ENCODE peak calls at places on chromosomes 5 and 9, in ten cellular contexts. One of them, this sample, is unnamed.

GRCh38 chr9:35510745-35511428 is 21.0 kb downstream of the RUSC2 start:
- DNase-seq in stimulated activated naive CD8-positive, alpha-beta T cell treated with anti-CD3 and anti-CD28 coated beads, Interleukin-15, Interleukin-2, amounts not matched to agents 100 U/mL and 50 U/mL, for 24 hours: no peak
- DNase-seq in fibroblast of villous mesenchyme: peak
- DNase-seq in SHP77: no peak
- DNase-seq in stimulated activated CD8-positive, alpha-beta memory T cell treated with anti-CD3 and anti-CD28 coated beads, Interleukin-12 subunit alpha, Interleukin-12 subunit beta, amount 100 ng/mL, for 4 hours: no peak
- DNase-seq in AG09309: peak
- DNase-seq in foreskin keratinocyte: no peak
- DNase-seq in adipocyte: peak
- DNase-seq in activated naive CD4-positive, alpha-beta T cell: no peak
- DNase-seq in stimulated activated CD4-positive, alpha-beta T cell treated with anti-CD3 and anti-CD28 coated beads, Interleukin-1b, Interleukin-23, amount 100 ng/mL, for 4 hours: no peak
- DNase-seq in this sample: no peak

GRCh38 chr9:100267211-100267610 is 85.5 kb downstream of the TEX10 start:
- DNase-seq in stimulated activated naive CD8-positive, alpha-beta T cell treated with anti-CD3 and anti-CD28 coated beads, Interleukin-15, Interleukin-2, amounts not matched to agents 100 U/mL and 50 U/mL, for 24 hours: no peak
- DNase-seq in fibroblast of villous mesenchyme: no peak
- DNase-seq in SHP77: no peak
- DNase-seq in stimulated activated CD8-positive, alpha-beta memory T cell treated with anti-CD3 and anti-CD28 coated beads, Interleukin-12 subunit alpha, Interleukin-12 subunit beta, amount 100 ng/mL, for 4 hours: no peak
- DNase-seq in AG09309: no peak
- DNase-seq in foreskin keratinocyte: no peak
- DNase-seq in adipocyte: no peak
- DNase-seq in activated naive CD4-positive, alpha-beta T cell: no peak
- DNase-seq in stimulated activated CD4-positive, alpha-beta T cell treated with anti-CD3 and anti-CD28 coated beads, Interleukin-1b, Interleukin-23, amount 100 ng/mL, for 4 hours: no peak
- DNase-seq in this sample: no peak

GRCh38 chr5:133336969-133337410 is 275.4 kb downstream of the FSTL4 start:
- DNase-seq in stimulated activated naive CD8-positive, alpha-beta T cell treated with anti-CD3 and anti-CD28 coated beads, Interleukin-15, Interleukin-2, amounts not matched to agents 100 U/mL and 50 U/mL, for 24 hours: no peak
- DNase-seq in fibroblast of villous mesenchyme: no peak
- DNase-seq in SHP77: no peak
- DNase-seq in stimulated activated CD8-positive, alpha-beta memory T cell treated with anti-CD3 and anti-CD28 coated beads, Interleukin-12 subunit alpha, Interleukin-12 subunit beta, amount 100 ng/mL, for 4 hours: no peak
- DNase-seq in AG09309: no peak
- DNase-seq in foreskin keratinocyte: no peak
- DNase-seq in adipocyte: no peak
- DNase-seq in activated naive CD4-positive, alpha-beta T cell: no peak
- DNase-seq in stimulated activated CD4-positive, alpha-beta T cell treated with anti-CD3 and anti-CD28 coated beads, Interleukin-1b, Interleukin-23, amount 100 ng/mL, for 4 hours: no peak
- DNase-seq in this sample: no peak

GRCh38 chr5:151315998-151316597 is 12.5 kb upstream of the SLC36A3 start:
- DNase-seq in stimulated activated naive CD8-positive, alpha-beta T cell treated with anti-CD3 and anti-CD28 coated beads, Interleukin-15, Interleukin-2, amounts not matched to agents 100 U/mL and 50 U/mL, for 24 hours: peak
- DNase-seq in fibroblast of villous mesenchyme: peak
- DNase-seq in SHP77: peak
- DNase-seq in stimulated activated CD8-positive, alpha-beta memory T cell treated with anti-CD3 and anti-CD28 coated beads, Interleukin-12 subunit alpha, Interleukin-12 subunit beta, amount 100 ng/mL, for 4 hours: peak
- DNase-seq in AG09309: peak
- DNase-seq in foreskin keratinocyte: peak
- DNase-seq in adipocyte: peak
- DNase-seq in activated naive CD4-positive, alpha-beta T cell: no peak
- DNase-seq in stimulated activated CD4-positive, alpha-beta T cell treated with anti-CD3 and anti-CD28 coated beads, Interleukin-1b, Interleukin-23, amount 100 ng/mL, for 4 hours: peak
- DNase-seq in this sample: peak

GRCh38 chr9:136197930-136198604 is 6.9 kb downstream of the LHX3 start:
- DNase-seq in stimulated activated naive CD8-positive, alpha-beta T cell treated with anti-CD3 and anti-CD28 coated beads, Interleukin-15, Interleukin-2, amounts not matched to agents 100 U/mL and 50 U/mL, for 24 hours: no peak
- DNase-seq in fibroblast of villous mesenchyme: no peak
- DNase-seq in SHP77: no peak
- DNase-seq in stimulated activated CD8-positive, alpha-beta memory T cell treated with anti-CD3 and anti-CD28 coated beads, Interleukin-12 subunit alpha, Interleukin-12 subunit beta, amount 100 ng/mL, for 4 hours: no peak
- DNase-seq in AG09309: no peak
- DNase-seq in foreskin keratinocyte: no peak
- DNase-seq in adipocyte: no peak
- DNase-seq in activated naive CD4-positive, alpha-beta T cell: no peak
- DNase-seq in stimulated activated CD4-positive, alpha-beta T cell treated with anti-CD3 and anti-CD28 coated beads, Interleukin-1b, Interleukin-23, amount 100 ng/mL, for 4 hours: no peak
- DNase-seq in this sample: no peak

GRCh38 chr9:573551-574410 is 267.7 kb upstream of the DMRT1 start:
- DNase-seq in stimulated activated naive CD8-positive, alpha-beta T cell treated with anti-CD3 and anti-CD28 coated beads, Interleukin-15, Interleukin-2, amounts not matched to agents 100 U/mL and 50 U/mL, for 24 hours: no peak
- DNase-seq in fibroblast of villous mesenchyme: no peak
- DNase-seq in SHP77: no peak
- DNase-seq in stimulated activated CD8-positive, alpha-beta memory T cell treated with anti-CD3 and anti-CD28 coated beads, Interleukin-12 subunit alpha, Interleukin-12 subunit beta, amount 100 ng/mL, for 4 hours: no peak
- DNase-seq in AG09309: no peak
- DNase-seq in foreskin keratinocyte: no peak
- DNase-seq in adipocyte: no peak
- DNase-seq in activated naive CD4-positive, alpha-beta T cell: no peak
- DNase-seq in stimulated activated CD4-positive, alpha-beta T cell treated with anti-CD3 and anti-CD28 coated beads, Interleukin-1b, Interleukin-23, amount 100 ng/mL, for 4 hours: no peak
- DNase-seq in this sample: no peak

GRCh38 chr5:5014836-5015235 is 125.3 kb upstream of the ADAMTS16 start:
- DNase-seq in stimulated activated naive CD8-positive, alpha-beta T cell treated with anti-CD3 and anti-CD28 coated beads, Interleukin-15, Interleukin-2, amounts not matched to agents 100 U/mL and 50 U/mL, for 24 hours: no peak
- DNase-seq in fibroblast of villous mesenchyme: no peak
- DNase-seq in SHP77: no peak
- DNase-seq in stimulated activated CD8-positive, alpha-beta memory T cell treated with anti-CD3 and anti-CD28 coated beads, Interleukin-12 subunit alpha, Interleukin-12 subunit beta, amount 100 ng/mL, for 4 hours: no peak
- DNase-seq in AG09309: peak
- DNase-seq in foreskin keratinocyte: no peak
- DNase-seq in adipocyte: no peak
- DNase-seq in activated naive CD4-positive, alpha-beta T cell: no peak
- DNase-seq in stimulated activated CD4-positive, alpha-beta T cell treated with anti-CD3 and anti-CD28 coated beads, Interleukin-1b, Interleukin-23, amount 100 ng/mL, for 4 hours: no peak
- DNase-seq in this sample: no peak

GRCh38 chr5:179475211-179475840 is 75.0 kb upstream of the RUFY1 start:
- DNase-seq in stimulated activated naive CD8-positive, alpha-beta T cell treated with anti-CD3 and anti-CD28 coated beads, Interleukin-15, Interleukin-2, amounts not matched to agents 100 U/mL and 50 U/mL, for 24 hours: no peak
- DNase-seq in fibroblast of villous mesenchyme: no peak
- DNase-seq in SHP77: no peak
- DNase-seq in stimulated activated CD8-positive, alpha-beta memory T cell treated with anti-CD3 and anti-CD28 coated beads, Interleukin-12 subunit alpha, Interleukin-12 subunit beta, amount 100 ng/mL, for 4 hours: no peak
- DNase-seq in AG09309: no peak
- DNase-seq in foreskin keratinocyte: no peak
- DNase-seq in adipocyte: no peak
- DNase-seq in activated naive CD4-positive, alpha-beta T cell: no peak
- DNase-seq in stimulated activated CD4-positive, alpha-beta T cell treated with anti-CD3 and anti-CD28 coated beads, Interleukin-1b, Interleukin-23, amount 100 ng/mL, for 4 hours: no peak
- DNase-seq in this sample: no peak

GRCh38 chr9:98644011-98644410 is 64.7 kb downstream of the GABBR2 start:
- DNase-seq in stimulated activated naive CD8-positive, alpha-beta T cell treated with anti-CD3 and anti-CD28 coated beads, Interleukin-15, Interleukin-2, amounts not matched to agents 100 U/mL and 50 U/mL, for 24 hours: no peak
- DNase-seq in fibroblast of villous mesenchyme: no peak
- DNase-seq in SHP77: no peak
- DNase-seq in stimulated activated CD8-positive, alpha-beta memory T cell treated with anti-CD3 and anti-CD28 coated beads, Interleukin-12 subunit alpha, Interleukin-12 subunit beta, amount 100 ng/mL, for 4 hours: no peak
- DNase-seq in AG09309: no peak
- DNase-seq in foreskin keratinocyte: no peak
- DNase-seq in adipocyte: no peak
- DNase-seq in activated naive CD4-positive, alpha-beta T cell: no peak
- DNase-seq in stimulated activated CD4-positive, alpha-beta T cell treated with anti-CD3 and anti-CD28 coated beads, Interleukin-1b, Interleukin-23, amount 100 ng/mL, for 4 hours: no peak
- DNase-seq in this sample: no peak

GRCh38 chr5:35001842-35002241 is 45.9 kb downstream of the AGXT2 start:
- DNase-seq in stimulated activated naive CD8-positive, alpha-beta T cell treated with anti-CD3 and anti-CD28 coated beads, Interleukin-15, Interleukin-2, amounts not matched to agents 100 U/mL and 50 U/mL, for 24 hours: no peak
- DNase-seq in fibroblast of villous mesenchyme: no peak
- DNase-seq in SHP77: no peak
- DNase-seq in stimulated activated CD8-positive, alpha-beta memory T cell treated with anti-CD3 and anti-CD28 coated beads, Interleukin-12 subunit alpha, Interleukin-12 subunit beta, amount 100 ng/mL, for 4 hours: no peak
- DNase-seq in AG09309: no peak
- DNase-seq in foreskin keratinocyte: no peak
- DNase-seq in adipocyte: no peak
- DNase-seq in activated naive CD4-positive, alpha-beta T cell: no peak
- DNase-seq in stimulated activated CD4-positive, alpha-beta T cell treated with anti-CD3 and anti-CD28 coated beads, Interleukin-1b, Interleukin-23, amount 100 ng/mL, for 4 hours: no peak
- DNase-seq in this sample: no peak

GRCh38 chr9:116471093-116471906 is 215.8 kb upstream of the TRIM32 start:
- DNase-seq in stimulated activated naive CD8-positive, alpha-beta T cell treated with anti-CD3 and anti-CD28 coated beads, Interleukin-15, Interleukin-2, amounts not matched to agents 100 U/mL and 50 U/mL, for 24 hours: no peak
- DNase-seq in fibroblast of villous mesenchyme: peak
- DNase-seq in SHP77: no peak
- DNase-seq in stimulated activated CD8-positive, alpha-beta memory T cell treated with anti-CD3 and anti-CD28 coated beads, Interleukin-12 subunit alpha, Interleukin-12 subunit beta, amount 100 ng/mL, for 4 hours: no peak
- DNase-seq in AG09309: no peak
- DNase-seq in foreskin keratinocyte: no peak
- DNase-seq in adipocyte: peak
- DNase-seq in activated naive CD4-positive, alpha-beta T cell: no peak
- DNase-seq in stimulated activated CD4-positive, alpha-beta T cell treated with anti-CD3 and anti-CD28 coated beads, Interleukin-1b, Interleukin-23, amount 100 ng/mL, for 4 hours: no peak
- DNase-seq in this sample: peak

GRCh38 chr5:417765-418559 is 25.0 kb upstream of the EXOC3 start:
- DNase-seq in stimulated activated naive CD8-positive, alpha-beta T cell treated with anti-CD3 and anti-CD28 coated beads, Interleukin-15, Interleukin-2, amounts not matched to agents 100 U/mL and 50 U/mL, for 24 hours: no peak
- DNase-seq in fibroblast of villous mesenchyme: no peak
- DNase-seq in SHP77: no peak
- DNase-seq in stimulated activated CD8-positive, alpha-beta memory T cell treated with anti-CD3 and anti-CD28 coated beads, Interleukin-12 subunit alpha, Interleukin-12 subunit beta, amount 100 ng/mL, for 4 hours: no peak
- DNase-seq in AG09309: peak
- DNase-seq in foreskin keratinocyte: no peak
- DNase-seq in adipocyte: peak
- DNase-seq in activated naive CD4-positive, alpha-beta T cell: no peak
- DNase-seq in stimulated activated CD4-positive, alpha-beta T cell treated with anti-CD3 and anti-CD28 coated beads, Interleukin-1b, Interleukin-23, amount 100 ng/mL, for 4 hours: no peak
- DNase-seq in this sample: no peak

GRCh38 chr5:126857472-126858410 is 80.8 kb downstream of the LMNB1 start:
- DNase-seq in stimulated activated naive CD8-positive, alpha-beta T cell treated with anti-CD3 and anti-CD28 coated beads, Interleukin-15, Interleukin-2, amounts not matched to agents 100 U/mL and 50 U/mL, for 24 hours: no peak
- DNase-seq in fibroblast of villous mesenchyme: peak
- DNase-seq in SHP77: no peak
- DNase-seq in stimulated activated CD8-positive, alpha-beta memory T cell treated with anti-CD3 and anti-CD28 coated beads, Interleukin-12 subunit alpha, Interleukin-12 subunit beta, amount 100 ng/mL, for 4 hours: no peak
- DNase-seq in AG09309: no peak
- DNase-seq in foreskin keratinocyte: no peak
- DNase-seq in adipocyte: no peak
- DNase-seq in activated naive CD4-positive, alpha-beta T cell: no peak
- DNase-seq in stimulated activated CD4-positive, alpha-beta T cell treated with anti-CD3 and anti-CD28 coated beads, Interleukin-1b, Interleukin-23, amount 100 ng/mL, for 4 hours: no peak
- DNase-seq in this sample: no peak

GRCh38 chr5:6749026-6749716 is 35.9 kb downstream of the TENT4A start:
- DNase-seq in stimulated activated naive CD8-positive, alpha-beta T cell treated with anti-CD3 and anti-CD28 coated beads, Interleukin-15, Interleukin-2, amounts not matched to agents 100 U/mL and 50 U/mL, for 24 hours: no peak
- DNase-seq in fibroblast of villous mesenchyme: no peak
- DNase-seq in SHP77: no peak
- DNase-seq in stimulated activated CD8-positive, alpha-beta memory T cell treated with anti-CD3 and anti-CD28 coated beads, Interleukin-12 subunit alpha, Interleukin-12 subunit beta, amount 100 ng/mL, for 4 hours: no peak
- DNase-seq in AG09309: no peak
- DNase-seq in foreskin keratinocyte: no peak
- DNase-seq in adipocyte: no peak
- DNase-seq in activated naive CD4-positive, alpha-beta T cell: no peak
- DNase-seq in stimulated activated CD4-positive, alpha-beta T cell treated with anti-CD3 and anti-CD28 coated beads, Interleukin-1b, Interleukin-23, amount 100 ng/mL, for 4 hours: no peak
- DNase-seq in this sample: no peak

GRCh38 chr9:76433851-76434250 is 25.1 kb upstream of the GCNT1 start:
- DNase-seq in stimulated activated naive CD8-positive, alpha-beta T cell treated with anti-CD3 and anti-CD28 coated beads, Interleukin-15, Interleukin-2, amounts not matched to agents 100 U/mL and 50 U/mL, for 24 hours: no peak
- DNase-seq in fibroblast of villous mesenchyme: no peak
- DNase-seq in SHP77: no peak
- DNase-seq in stimulated activated CD8-positive, alpha-beta memory T cell treated with anti-CD3 and anti-CD28 coated beads, Interleukin-12 subunit alpha, Interleukin-12 subunit beta, amount 100 ng/mL, for 4 hours: no peak
- DNase-seq in AG09309: no peak
- DNase-seq in foreskin keratinocyte: no peak
- DNase-seq in adipocyte: peak
- DNase-seq in activated naive CD4-positive, alpha-beta T cell: no peak
- DNase-seq in stimulated activated CD4-positive, alpha-beta T cell treated with anti-CD3 and anti-CD28 coated beads, Interleukin-1b, Interleukin-23, amount 100 ng/mL, for 4 hours: no peak
- DNase-seq in this sample: no peak

GRCh38 chr5:132962429-132962928 is 955 bp downstream of the AFF4 start:
- DNase-seq in stimulated activated naive CD8-positive, alpha-beta T cell treated with anti-CD3 and anti-CD28 coated beads, Interleukin-15, Interleukin-2, amounts not matched to agents 100 U/mL and 50 U/mL, for 24 hours: peak
- DNase-seq in fibroblast of villous mesenchyme: peak
- DNase-seq in SHP77: peak
- DNase-seq in stimulated activated CD8-positive, alpha-beta memory T cell treated with anti-CD3 and anti-CD28 coated beads, Interleukin-12 subunit alpha, Interleukin-12 subunit beta, amount 100 ng/mL, for 4 hours: no peak
- DNase-seq in AG09309: no peak
- DNase-seq in foreskin keratinocyte: peak
- DNase-seq in adipocyte: peak
- DNase-seq in activated naive CD4-positive, alpha-beta T cell: no peak
- DNase-seq in stimulated activated CD4-positive, alpha-beta T cell treated with anti-CD3 and anti-CD28 coated beads, Interleukin-1b, Interleukin-23, amount 100 ng/mL, for 4 hours: no peak
- DNase-seq in this sample: peak

GRCh38 chr5:167945542-167946384 is 345.7 kb upstream of the WWC1 start:
- DNase-seq in stimulated activated naive CD8-positive, alpha-beta T cell treated with anti-CD3 and anti-CD28 coated beads, Interleukin-15, Interleukin-2, amounts not matched to agents 100 U/mL and 50 U/mL, for 24 hours: no peak
- DNase-seq in fibroblast of villous mesenchyme: peak
- DNase-seq in SHP77: no peak
- DNase-seq in stimulated activated CD8-positive, alpha-beta memory T cell treated with anti-CD3 and anti-CD28 coated beads, Interleukin-12 subunit alpha, Interleukin-12 subunit beta, amount 100 ng/mL, for 4 hours: no peak
- DNase-seq in AG09309: no peak
- DNase-seq in foreskin keratinocyte: peak
- DNase-seq in adipocyte: peak
- DNase-seq in activated naive CD4-positive, alpha-beta T cell: no peak
- DNase-seq in stimulated activated CD4-positive, alpha-beta T cell treated with anti-CD3 and anti-CD28 coated beads, Interleukin-1b, Interleukin-23, amount 100 ng/mL, for 4 hours: no peak
- DNase-seq in this sample: no peak

GRCh38 chr5:69331528-69332445 is 814 bp downstream of the CCDC125 start:
- DNase-seq in stimulated activated naive CD8-positive, alpha-beta T cell treated with anti-CD3 and anti-CD28 coated beads, Interleukin-15, Interleukin-2, amounts not matched to agents 100 U/mL and 50 U/mL, for 24 hours: no peak
- DNase-seq in fibroblast of villous mesenchyme: no peak
- DNase-seq in SHP77: no peak
- DNase-seq in stimulated activated CD8-positive, alpha-beta memory T cell treated with anti-CD3 and anti-CD28 coated beads, Interleukin-12 subunit alpha, Interleukin-12 subunit beta, amount 100 ng/mL, for 4 hours: no peak
- DNase-seq in AG09309: no peak
- DNase-seq in foreskin keratinocyte: no peak
- DNase-seq in adipocyte: no peak
- DNase-seq in activated naive CD4-positive, alpha-beta T cell: no peak
- DNase-seq in stimulated activated CD4-positive, alpha-beta T cell treated with anti-CD3 and anti-CD28 coated beads, Interleukin-1b, Interleukin-23, amount 100 ng/mL, for 4 hours: no peak
- DNase-seq in this sample: no peak

GRCh38 chr5:131679911-131680310 is 44.9 kb upstream of the RAPGEF6 start:
- DNase-seq in stimulated activated naive CD8-positive, alpha-beta T cell treated with anti-CD3 and anti-CD28 coated beads, Interleukin-15, Interleukin-2, amounts not matched to agents 100 U/mL and 50 U/mL, for 24 hours: no peak
- DNase-seq in fibroblast of villous mesenchyme: peak
- DNase-seq in SHP77: no peak
- DNase-seq in stimulated activated CD8-positive, alpha-beta memory T cell treated with anti-CD3 and anti-CD28 coated beads, Interleukin-12 subunit alpha, Interleukin-12 subunit beta, amount 100 ng/mL, for 4 hours: no peak
- DNase-seq in AG09309: peak
- DNase-seq in foreskin keratinocyte: no peak
- DNase-seq in adipocyte: peak
- DNase-seq in activated naive CD4-positive, alpha-beta T cell: no peak
- DNase-seq in stimulated activated CD4-positive, alpha-beta T cell treated with anti-CD3 and anti-CD28 coated beads, Interleukin-1b, Interleukin-23, amount 100 ng/mL, for 4 hours: no peak
- DNase-seq in this sample: no peak

GRCh38 chr9:82327641-82328040 is 339.1 kb downstream of the SPATA31D1 start:
- DNase-seq in stimulated activated naive CD8-positive, alpha-beta T cell treated with anti-CD3 and anti-CD28 coated beads, Interleukin-15, Interleukin-2, amounts not matched to agents 100 U/mL and 50 U/mL, for 24 hours: no peak
- DNase-seq in fibroblast of villous mesenchyme: no peak
- DNase-seq in SHP77: no peak
- DNase-seq in stimulated activated CD8-positive, alpha-beta memory T cell treated with anti-CD3 and anti-CD28 coated beads, Interleukin-12 subunit alpha, Interleukin-12 subunit beta, amount 100 ng/mL, for 4 hours: no peak
- DNase-seq in AG09309: no peak
- DNase-seq in foreskin keratinocyte: no peak
- DNase-seq in adipocyte: no peak
- DNase-seq in activated naive CD4-positive, alpha-beta T cell: no peak
- DNase-seq in stimulated activated CD4-positive, alpha-beta T cell treated with anti-CD3 and anti-CD28 coated beads, Interleukin-1b, Interleukin-23, amount 100 ng/mL, for 4 hours: no peak
- DNase-seq in this sample: no peak

GRCh38 chr9:132646726-132647125 is 23.1 kb downstream of the DDX31 start:
- DNase-seq in stimulated activated naive CD8-positive, alpha-beta T cell treated with anti-CD3 and anti-CD28 coated beads, Interleukin-15, Interleukin-2, amounts not matched to agents 100 U/mL and 50 U/mL, for 24 hours: no peak
- DNase-seq in fibroblast of villous mesenchyme: peak
- DNase-seq in SHP77: no peak
- DNase-seq in stimulated activated CD8-positive, alpha-beta memory T cell treated with anti-CD3 and anti-CD28 coated beads, Interleukin-12 subunit alpha, Interleukin-12 subunit beta, amount 100 ng/mL, for 4 hours: no peak
- DNase-seq in AG09309: no peak
- DNase-seq in foreskin keratinocyte: no peak
- DNase-seq in adipocyte: no peak
- DNase-seq in activated naive CD4-positive, alpha-beta T cell: no peak
- DNase-seq in stimulated activated CD4-positive, alpha-beta T cell treated with anti-CD3 and anti-CD28 coated beads, Interleukin-1b, Interleukin-23, amount 100 ng/mL, for 4 hours: no peak
- DNase-seq in this sample: no peak

GRCh38 chr5:65861830-65862241 is 64.5 kb upstream of the ERBIN start:
- DNase-seq in stimulated activated naive CD8-positive, alpha-beta T cell treated with anti-CD3 and anti-CD28 coated beads, Interleukin-15, Interleukin-2, amounts not matched to agents 100 U/mL and 50 U/mL, for 24 hours: no peak
- DNase-seq in fibroblast of villous mesenchyme: peak
- DNase-seq in SHP77: no peak
- DNase-seq in stimulated activated CD8-positive, alpha-beta memory T cell treated with anti-CD3 and anti-CD28 coated beads, Interleukin-12 subunit alpha, Interleukin-12 subunit beta, amount 100 ng/mL, for 4 hours: no peak
- DNase-seq in AG09309: peak
- DNase-seq in foreskin keratinocyte: peak
- DNase-seq in adipocyte: peak
- DNase-seq in activated naive CD4-positive, alpha-beta T cell: no peak
- DNase-seq in stimulated activated CD4-positive, alpha-beta T cell treated with anti-CD3 and anti-CD28 coated beads, Interleukin-1b, Interleukin-23, amount 100 ng/mL, for 4 hours: no peak
- DNase-seq in this sample: no peak

GRCh38 chr9:1032181-1032580 is 18.0 kb upstream of the DMRT2 start:
- DNase-seq in stimulated activated naive CD8-positive, alpha-beta T cell treated with anti-CD3 and anti-CD28 coated beads, Interleukin-15, Interleukin-2, amounts not matched to agents 100 U/mL and 50 U/mL, for 24 hours: no peak
- DNase-seq in fibroblast of villous mesenchyme: no peak
- DNase-seq in SHP77: no peak
- DNase-seq in stimulated activated CD8-positive, alpha-beta memory T cell treated with anti-CD3 and anti-CD28 coated beads, Interleukin-12 subunit alpha, Interleukin-12 subunit beta, amount 100 ng/mL, for 4 hours: no peak
- DNase-seq in AG09309: no peak
- DNase-seq in foreskin keratinocyte: no peak
- DNase-seq in adipocyte: no peak
- DNase-seq in activated naive CD4-positive, alpha-beta T cell: no peak
- DNase-seq in stimulated activated CD4-positive, alpha-beta T cell treated with anti-CD3 and anti-CD28 coated beads, Interleukin-1b, Interleukin-23, amount 100 ng/mL, for 4 hours: no peak
- DNase-seq in this sample: no peak

GRCh38 chr9:130445268-130445983 is 665 bp downstream of the ASS1 start:
- DNase-seq in stimulated activated naive CD8-positive, alpha-beta T cell treated with anti-CD3 and anti-CD28 coated beads, Interleukin-15, Interleukin-2, amounts not matched to agents 100 U/mL and 50 U/mL, for 24 hours: no peak
- DNase-seq in fibroblast of villous mesenchyme: peak
- DNase-seq in SHP77: no peak
- DNase-seq in stimulated activated CD8-positive, alpha-beta memory T cell treated with anti-CD3 and anti-CD28 coated beads, Interleukin-12 subunit alpha, Interleukin-12 subunit beta, amount 100 ng/mL, for 4 hours: no peak
- DNase-seq in AG09309: no peak
- DNase-seq in foreskin keratinocyte: no peak
- DNase-seq in adipocyte: peak
- DNase-seq in activated naive CD4-positive, alpha-beta T cell: no peak
- DNase-seq in stimulated activated CD4-positive, alpha-beta T cell treated with anti-CD3 and anti-CD28 coated beads, Interleukin-1b, Interleukin-23, amount 100 ng/mL, for 4 hours: no peak
- DNase-seq in this sample: peak